ENCODE peak calls at places on chromosomes 1 and 21, in six cellular contexts. One of them, this sample, is unnamed.

GRCh38 chr1:107362468-107362867 is 221.6 kb downstream of the NTNG1 start:
- DNase-seq in neural progenitor cell: no peak
- DNase-seq in stimulated activated CD4-positive, alpha-beta T cell treated with anti-CD3 and anti-CD28 coated beads, Interleukin-1b, Interleukin-23, amount 100 ng/mL, for 4 hours: no peak
- DNase-seq in activated naive CD4-positive, alpha-beta T cell: no peak
- DNase-seq in T-helper 9 cell: no peak
- DNase-seq in amniotic epithelial cell: no peak
- DNase-seq in this sample: no peak

GRCh38 chr1:151720974-151721787 is at the start of gene RIIAD1:
- DNase-seq in neural progenitor cell: peak
- DNase-seq in stimulated activated CD4-positive, alpha-beta T cell treated with anti-CD3 and anti-CD28 coated beads, Interleukin-1b, Interleukin-23, amount 100 ng/mL, for 4 hours: peak
- DNase-seq in activated naive CD4-positive, alpha-beta T cell: peak
- DNase-seq in T-helper 9 cell: peak
- DNase-seq in amniotic epithelial cell: no peak
- DNase-seq in this sample: no peak

GRCh38 chr1:154478639-154479038 is 23.4 kb upstream of the TDRD10 start:
- DNase-seq in neural progenitor cell: no peak
- DNase-seq in stimulated activated CD4-positive, alpha-beta T cell treated with anti-CD3 and anti-CD28 coated beads, Interleukin-1b, Interleukin-23, amount 100 ng/mL, for 4 hours: no peak
- DNase-seq in activated naive CD4-positive, alpha-beta T cell: peak
- DNase-seq in T-helper 9 cell: no peak
- DNase-seq in amniotic epithelial cell: peak
- DNase-seq in this sample: no peak

GRCh38 chr1:197481101-197481500 is 213.0 kb downstream of the CRB1 start:
- DNase-seq in neural progenitor cell: no peak
- DNase-seq in stimulated activated CD4-positive, alpha-beta T cell treated with anti-CD3 and anti-CD28 coated beads, Interleukin-1b, Interleukin-23, amount 100 ng/mL, for 4 hours: no peak
- DNase-seq in activated naive CD4-positive, alpha-beta T cell: peak
- DNase-seq in T-helper 9 cell: no peak
- DNase-seq in amniotic epithelial cell: no peak
- DNase-seq in this sample: no peak

GRCh38 chr1:161267332-161267731 is 8.8 kb downstream of the PCP4L1 start:
- DNase-seq in neural progenitor cell: no peak
- DNase-seq in stimulated activated CD4-positive, alpha-beta T cell treated with anti-CD3 and anti-CD28 coated beads, Interleukin-1b, Interleukin-23, amount 100 ng/mL, for 4 hours: no peak
- DNase-seq in activated naive CD4-positive, alpha-beta T cell: no peak
- DNase-seq in T-helper 9 cell: no peak
- DNase-seq in amniotic epithelial cell: no peak
- DNase-seq in this sample: no peak

GRCh38 chr1:235324296-235324695 is 3.7 kb downstream of the ARID4B start:
- DNase-seq in neural progenitor cell: no peak
- DNase-seq in stimulated activated CD4-positive, alpha-beta T cell treated with anti-CD3 and anti-CD28 coated beads, Interleukin-1b, Interleukin-23, amount 100 ng/mL, for 4 hours: no peak
- DNase-seq in activated naive CD4-positive, alpha-beta T cell: no peak
- DNase-seq in T-helper 9 cell: no peak
- DNase-seq in amniotic epithelial cell: no peak
- DNase-seq in this sample: no peak

GRCh38 chr1:96973605-96974004 is 252.0 kb downstream of the PTBP2 start:
- DNase-seq in neural progenitor cell: no peak
- DNase-seq in stimulated activated CD4-positive, alpha-beta T cell treated with anti-CD3 and anti-CD28 coated beads, Interleukin-1b, Interleukin-23, amount 100 ng/mL, for 4 hours: no peak
- DNase-seq in activated naive CD4-positive, alpha-beta T cell: no peak
- DNase-seq in T-helper 9 cell: no peak
- DNase-seq in amniotic epithelial cell: no peak
- DNase-seq in this sample: no peak

GRCh38 chr21:36487641-36488307 is 7.9 kb upstream of the CLDN14 start:
- DNase-seq in neural progenitor cell: no peak
- DNase-seq in stimulated activated CD4-positive, alpha-beta T cell treated with anti-CD3 and anti-CD28 coated beads, Interleukin-1b, Interleukin-23, amount 100 ng/mL, for 4 hours: no peak
- DNase-seq in activated naive CD4-positive, alpha-beta T cell: no peak
- DNase-seq in T-helper 9 cell: no peak
- DNase-seq in amniotic epithelial cell: peak
- DNase-seq in this sample: no peak

GRCh38 chr1:201386208-201386607 is 8.7 kb upstream of the TNNT2 start:
- DNase-seq in neural progenitor cell: no peak
- DNase-seq in stimulated activated CD4-positive, alpha-beta T cell treated with anti-CD3 and anti-CD28 coated beads, Interleukin-1b, Interleukin-23, amount 100 ng/mL, for 4 hours: no peak
- DNase-seq in activated naive CD4-positive, alpha-beta T cell: no peak
- DNase-seq in T-helper 9 cell: no peak
- DNase-seq in amniotic epithelial cell: no peak
- DNase-seq in this sample: no peak

GRCh38 chr1:108605633-108606032 is 45.7 kb downstream of the EEIG2 start:
- DNase-seq in neural progenitor cell: no peak
- DNase-seq in stimulated activated CD4-positive, alpha-beta T cell treated with anti-CD3 and anti-CD28 coated beads, Interleukin-1b, Interleukin-23, amount 100 ng/mL, for 4 hours: no peak
- DNase-seq in activated naive CD4-positive, alpha-beta T cell: no peak
- DNase-seq in T-helper 9 cell: no peak
- DNase-seq in amniotic epithelial cell: no peak
- DNase-seq in this sample: no peak

GRCh38 chr1:7456683-7457082 is 314.4 kb upstream of the VAMP3 start:
- DNase-seq in neural progenitor cell: peak
- DNase-seq in stimulated activated CD4-positive, alpha-beta T cell treated with anti-CD3 and anti-CD28 coated beads, Interleukin-1b, Interleukin-23, amount 100 ng/mL, for 4 hours: no peak
- DNase-seq in activated naive CD4-positive, alpha-beta T cell: no peak
- DNase-seq in T-helper 9 cell: no peak
- DNase-seq in amniotic epithelial cell: no peak
- DNase-seq in this sample: peak

GRCh38 chr1:247330548-247331171 is 1.0 kb downstream of the ZNF496 start:
- DNase-seq in neural progenitor cell: no peak
- DNase-seq in stimulated activated CD4-positive, alpha-beta T cell treated with anti-CD3 and anti-CD28 coated beads, Interleukin-1b, Interleukin-23, amount 100 ng/mL, for 4 hours: no peak
- DNase-seq in activated naive CD4-positive, alpha-beta T cell: no peak
- DNase-seq in T-helper 9 cell: no peak
- DNase-seq in amniotic epithelial cell: no peak
- DNase-seq in this sample: peak

GRCh38 chr1:68107771-68108170 is 57.3 kb upstream of the DIRAS3 start:
- DNase-seq in neural progenitor cell: no peak
- DNase-seq in stimulated activated CD4-positive, alpha-beta T cell treated with anti-CD3 and anti-CD28 coated beads, Interleukin-1b, Interleukin-23, amount 100 ng/mL, for 4 hours: no peak
- DNase-seq in activated naive CD4-positive, alpha-beta T cell: no peak
- DNase-seq in T-helper 9 cell: no peak
- DNase-seq in amniotic epithelial cell: peak
- DNase-seq in this sample: no peak

GRCh38 chr1:119091618-119092017 is 48.8 kb downstream of the WARS2 start:
- DNase-seq in neural progenitor cell: no peak
- DNase-seq in stimulated activated CD4-positive, alpha-beta T cell treated with anti-CD3 and anti-CD28 coated beads, Interleukin-1b, Interleukin-23, amount 100 ng/mL, for 4 hours: no peak
- DNase-seq in activated naive CD4-positive, alpha-beta T cell: no peak
- DNase-seq in T-helper 9 cell: no peak
- DNase-seq in amniotic epithelial cell: no peak
- DNase-seq in this sample: no peak

This sample was measured in WERI-Rb-1.